ENCODE peak calls at places on chromosomes 16 and 17, in eight cellular contexts. U is right cardiac atrium, Q is heart right ventricle, J is HCT116, G is lower lobe of right lung, Z is aorta, P is IMR-90, Y is K562. V is an unnamed sample. For H3K27me3, the result is how much of the 10 kb centered on the place peaks cover.

GRCh38 chr17:61286449-61286848 is 113.2 kb upstream of the TBX2 start:
- ATAC-seq in U (no peak), Q (no peak), J (no peak), G (no peak), Z (no peak), P (peak), Y (no peak), V (no peak)

GRCh38 chr17:4534515-4534914 is 20.7 kb downstream of the MYBBP1A start:
- ATAC-seq in U (peak), Q (no peak), J (peak), G (no peak), Z (no peak), P (no peak), Y (no peak), V (no peak)

GRCh38 chr16:85185281-85185680 is 73.0 kb upstream of the CIBAR2 start:
- ATAC-seq in U (no peak), Q (peak), J (no peak), G (no peak), Z (no peak), P (no peak), Y (no peak), V (no peak)

GRCh38 chr17:31390748-31391495 is 553 bp upstream of the RAB11FIP4 start:
- ATAC-seq in U (peak), Q (no peak), J (no peak), G (peak), Z (peak), P (no peak), Y (no peak), V (no peak)

GRCh38 chr16:53664724-53665345 is 38.8 kb downstream of the RPGRIP1L start:
- ATAC-seq in U (no peak), Q (no peak), J (no peak), G (no peak), Z (peak), P (peak), Y (peak), V (no peak)

GRCh38 chr16:88309905-88310259 is 72.9 kb upstream of the ZNF469 start:
- ATAC-seq in U (no peak), Q (no peak), J (peak), G (no peak), Z (no peak), P (no peak), Y (no peak), V (no peak)

GRCh38 chr17:6069611-6070279 is 434 bp upstream of the WSCD1 start:
- ATAC-seq in U (peak), Q (peak), J (no peak), G (peak), Z (no peak), P (no peak), Y (no peak), V (peak)

GRCh38 chr16:57614546-57615343 is 13.7 kb upstream of the ADGRG1 start:
- ATAC-seq in U (no peak), Q (no peak), J (no peak), G (no peak), Z (no peak), P (no peak), Y (no peak), V (no peak)

GRCh38 chr16:65375651-65376050 is 253.8 kb upstream of the CDH11 start:
- ATAC-seq in U (no peak), Q (no peak), J (no peak), G (no peak), Z (no peak), P (peak), Y (no peak), V (no peak)

GRCh38 chr16:11801481-11802021 is 4.5 kb upstream of the ZC3H7A start:
- ATAC-seq in U (no peak), Q (no peak), J (no peak), G (no peak), Z (no peak), P (peak), Y (no peak), V (no peak)

GRCh38 chr16:15788846-15789239 is 68.0 kb downstream of the MYH11 start:
- ATAC-seq in U (no peak), Q (no peak), J (no peak), G (no peak), Z (no peak), P (no peak), Y (no peak), V (no peak)

GRCh38 chr17:18111330-18111971 is 2.9 kb downstream of the MYO15A start:
- ATAC-seq in U (no peak), Q (no peak), J (no peak), G (no peak), Z (no peak), P (no peak), Y (no peak), V (no peak)

GRCh38 chr16:1537763-1538289 is 4.4 kb downstream of the TMEM204 start:
- ATAC-seq in U (no peak), Q (no peak), J (no peak), G (no peak), Z (no peak), P (no peak), Y (no peak), V (no peak)

DNA sequence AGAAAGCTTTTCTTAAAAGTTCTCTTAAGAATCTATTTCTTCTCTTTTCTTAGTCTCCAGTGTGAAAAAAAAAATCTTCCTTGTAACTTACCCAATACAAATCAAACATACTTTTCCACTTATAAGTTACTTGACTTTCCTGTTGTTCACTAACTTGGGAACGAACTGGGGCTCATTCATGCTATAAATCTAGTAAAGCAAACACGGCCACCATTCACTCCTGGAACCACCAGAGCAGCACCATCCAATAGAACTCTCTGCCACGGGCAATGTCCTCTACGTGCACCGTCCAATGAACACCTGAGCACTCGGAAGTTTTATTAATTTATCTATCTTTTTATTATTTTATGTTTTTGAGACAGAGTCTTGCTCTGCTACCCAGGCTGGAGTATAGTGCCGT is 20.7 kb downstream of the SRP68 start:
- ATAC-seq in U (no peak), Q (no peak), J (no peak), G (peak), Z (no peak), P (no peak), Y (no peak), V (no peak)
- H3K27me3 ChIP-seq in U (under half), Q (under half), J (under half), G (under half), Z (under half), P (under half), Y (under half), V (under half)

GRCh38 chr17:48056246-48056745 is 8.1 kb downstream of the NFE2L1 start:
- ATAC-seq in U (no peak), Q (no peak), J (no peak), G (no peak), Z (no peak), P (no peak), Y (no peak), V (no peak)
- H3K4me3 ChIP-seq in U (no peak), Q (no peak), J (no peak), G (no peak), Z (no peak), P (no peak), Y (no peak), V (no peak)

GRCh38 chr16:62038225-62038624 is 2.0 kb upstream of the CDH8 start:
- ATAC-seq in U (no peak), Q (no peak), J (no peak), G (no peak), Z (no peak), P (no peak), Y (no peak), V (no peak)

GRCh38 chr16:62038646-62039045 is 2.4 kb upstream of the CDH8 start:
- ATAC-seq in U (no peak), Q (no peak), J (no peak), G (no peak), Z (no peak), P (no peak), Y (no peak), V (no peak)

GRCh38 chr16:62036101-62036806 is at the start of gene CDH8:
- ATAC-seq in U (no peak), Q (no peak), J (no peak), G (peak), Z (peak), P (no peak), Y (no peak), V (no peak)

GRCh38 chr16:62035115-62036092 is 834 bp downstream of the CDH8 start:
- ATAC-seq in U (peak), Q (peak), J (no peak), G (peak), Z (peak), P (no peak), Y (no peak), V (peak)

GRCh38 chr16:62036807-62037135 is 533 bp upstream of the CDH8 start:
- ATAC-seq in U (no peak), Q (no peak), J (no peak), G (no peak), Z (no peak), P (no peak), Y (no peak), V (no peak)
- H3K27me3 ChIP-seq in U (under half), Q (half or more), J (under half), G (under half), Z (under half), P (under half), Y (under half), V (half or more)

GRCh38 chr17:39755550-39756375 is 18.0 kb downstream of the GRB7 start:
- ATAC-seq in U (no peak), Q (no peak), J (no peak), G (no peak), Z (no peak), P (no peak), Y (no peak), V (no peak)
- H3K4me3 ChIP-seq in U (no peak), Q (no peak), J (no peak), G (no peak), Z (no peak), P (no peak), Y (no peak), V (no peak)

GRCh38 chr16:68823401-68823800 is 19.9 kb upstream of the TANGO6 start:
- ATAC-seq in U (no peak), Q (no peak), J (no peak), G (no peak), Z (no peak), P (peak), Y (no peak), V (no peak)
- H3K27me3 ChIP-seq in U (under half), Q (under half), J (under half), G (under half), Z (under half), P (under half), Y (half or more), V (under half)

GRCh38 chr17:63435681-63436522 is 10.2 kb downstream of the CYB561 start:
- ATAC-seq in U (no peak), Q (peak), J (peak), G (peak), Z (no peak), P (no peak), Y (no peak), V (no peak)

GRCh38 chr17:63431939-63432804 is 13.9 kb downstream of the CYB561 start:
- ATAC-seq in U (no peak), Q (no peak), J (no peak), G (peak), Z (no peak), P (peak), Y (peak), V (no peak)

GRCh38 chr17:63434951-63435571 is 11.0 kb downstream of the CYB561 start:
- ATAC-seq in U (peak), Q (peak), J (peak), G (peak), Z (peak), P (no peak), Y (no peak), V (no peak)

GRCh38 chr17:63431618-63431938 is 14.5 kb downstream of the CYB561 start:
- ATAC-seq in U (no peak), Q (no peak), J (no peak), G (no peak), Z (no peak), P (no peak), Y (no peak), V (no peak)

DNA sequence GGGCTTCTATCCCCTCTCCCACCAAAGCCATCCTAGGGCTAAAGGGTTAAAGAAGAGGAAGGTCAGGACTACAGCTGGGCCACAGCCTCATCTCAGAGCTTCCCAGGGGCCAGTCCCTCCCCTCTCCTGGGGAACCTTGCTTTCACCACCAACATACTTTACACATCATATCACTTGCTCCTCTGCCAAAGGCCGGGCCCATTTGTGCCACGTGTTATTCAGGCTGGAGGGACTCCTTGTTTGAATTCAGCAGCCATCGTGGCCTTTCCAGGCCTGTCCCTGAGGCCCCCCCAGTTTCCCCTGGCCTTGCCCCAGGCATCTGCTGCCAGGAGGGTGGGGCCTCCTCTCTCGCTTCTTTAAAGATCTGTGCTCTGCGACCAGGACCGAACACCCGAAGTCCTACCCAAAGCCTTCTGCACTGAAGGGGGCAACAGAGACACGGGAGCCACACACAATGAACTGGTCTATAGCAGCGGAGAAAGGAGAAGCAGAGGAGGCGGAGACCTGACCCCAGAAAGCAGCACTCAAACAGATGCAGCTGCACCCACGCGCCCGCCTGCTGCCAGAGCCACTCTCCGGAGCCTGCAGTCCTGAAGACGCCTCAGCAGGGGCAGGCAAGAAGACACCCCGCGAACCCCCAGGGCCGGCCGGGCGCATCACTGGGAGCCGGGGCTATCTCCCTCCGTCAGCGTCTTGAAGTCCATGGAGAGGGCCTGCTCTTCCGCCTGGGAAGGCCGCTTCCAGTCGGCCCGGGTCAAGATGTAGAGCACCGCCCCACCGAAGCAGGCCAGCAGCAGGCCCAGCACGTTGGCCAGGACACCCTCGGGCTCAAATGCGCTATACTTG is 12.1 kb downstream of the CYB561 start:
- ATAC-seq in U (peak), Q (peak), J (no peak), G (peak), Z (peak), P (peak), Y (peak), V (peak)
- H3K4me3 ChIP-seq in U (no peak), Q (no peak), J (no peak), G (no peak), Z (no peak), P (no peak), Y (no peak), V (no peak)

GRCh38 chr17:39598635-39599005 is 9.1 kb downstream of the NEUROD2 start:
- ATAC-seq in U (no peak), Q (no peak), J (no peak), G (no peak), Z (no peak), P (no peak), Y (no peak), V (no peak)
- H3K27me3 ChIP-seq in U (under half), Q (half or more), J (half or more), G (half or more), Z (under half), P (half or more), Y (half or more), V (half or more)